ENCODE peak calls at places on chromosome 20, in seven cellular contexts. S is left lung, K is psoas muscle, C is cardiac muscle cell, H is cardiac fibroblast, J is left ventricle myocardium inferior, Q is prostate gland. O is an unnamed sample.

GRCh38 chr20:1734269-1734858 is 76.8 kb upstream of the SIRPG start:
- DNase-seq in S (no peak), K (no peak), C (no peak), H (no peak), J (no peak), Q (no peak), O (no peak)

GRCh38 chr20:20225325-20225724 is 142.6 kb upstream of the INSM1 start:
- DNase-seq in S (no peak), K (no peak), C (no peak), H (no peak), J (no peak), Q (no peak), O (no peak)

GRCh38 chr20:5825136-5825719 is 75.0 kb downstream of the SHLD1 start:
- DNase-seq in S (no peak), K (no peak), C (no peak), H (no peak), J (no peak), Q (no peak), O (no peak)

GRCh38 chr20:57389695-57390603 is 1.2 kb upstream of the RBM38 start:
- DNase-seq in S (peak; percentile 84), K (no peak), C (no peak), H (no peak), J (no peak), Q (no peak), O (no peak)

GRCh38 chr20:32535953-32536823 is 48.9 kb downstream of the NOL4L start:
- DNase-seq in S (peak; percentile 84), K (peak; percentile 50), C (peak; percentile 22), H (no peak), J (peak; percentile 48), Q (no peak), O (no peak)

GRCh38 chr20:4516851-4517250 is 204.9 kb upstream of the PRND start:
- DNase-seq in S (no peak), K (no peak), C (no peak), H (no peak), J (no peak), Q (no peak), O (no peak)

GRCh38 chr20:16708590-16708989 is 21.2 kb upstream of the SNRPB2 start:
- DNase-seq in S (no peak), K (no peak), C (no peak), H (no peak), J (no peak), Q (peak; percentile 63), O (no peak)

GRCh38 chr20:5608448-5609161 is 141.6 kb upstream of the SHLD1 start:
- DNase-seq in S (no peak), K (no peak), C (peak; percentile 53), H (peak; percentile 57), J (no peak), Q (no peak), O (peak; percentile 59)

GRCh38 chr20:16671753-16672152 is 58.1 kb upstream of the SNRPB2 start:
- DNase-seq in S (no peak), K (no peak), C (no peak), H (no peak), J (no peak), Q (no peak), O (no peak)

GRCh38 chr20:41393705-41394066 is 27.1 kb upstream of the EMILIN3 start:
- DNase-seq in S (no peak), K (no peak), C (no peak), H (no peak), J (no peak), Q (no peak), O (no peak)

GRCh38 chr20:54340667-54341081 is 132.8 kb downstream of the PFDN4 start:
- DNase-seq in S (no peak), K (no peak), C (peak; percentile 67), H (peak; percentile 49), J (no peak), Q (no peak), O (peak; percentile 35)

GRCh38 chr20:1876975-1877603 is 18.1 kb upstream of the SIRPA start:
- DNase-seq in S (no peak), K (no peak), C (no peak), H (no peak), J (no peak), Q (no peak), O (no peak)

GRCh38 chr20:6533828-6534388 is 233.6 kb upstream of the BMP2 start:
- DNase-seq in S (peak; percentile 35), K (no peak), C (peak; percentile 88), H (peak; percentile 67), J (no peak), Q (no peak), O (peak; percentile 90)

GRCh38 chr20:56373942-56374341 is 15.2 kb downstream of the FAM210B start:
- DNase-seq in S (no peak), K (no peak), C (peak; percentile 97), H (peak; percentile 96), J (no peak), Q (no peak), O (peak; percentile 96)

GRCh38 chr20:44948107-44948506 is 12.1 kb downstream of the TOMM34 start:
- DNase-seq in S (no peak), K (no peak), C (no peak), H (no peak), J (no peak), Q (no peak), O (no peak)

DNA sequence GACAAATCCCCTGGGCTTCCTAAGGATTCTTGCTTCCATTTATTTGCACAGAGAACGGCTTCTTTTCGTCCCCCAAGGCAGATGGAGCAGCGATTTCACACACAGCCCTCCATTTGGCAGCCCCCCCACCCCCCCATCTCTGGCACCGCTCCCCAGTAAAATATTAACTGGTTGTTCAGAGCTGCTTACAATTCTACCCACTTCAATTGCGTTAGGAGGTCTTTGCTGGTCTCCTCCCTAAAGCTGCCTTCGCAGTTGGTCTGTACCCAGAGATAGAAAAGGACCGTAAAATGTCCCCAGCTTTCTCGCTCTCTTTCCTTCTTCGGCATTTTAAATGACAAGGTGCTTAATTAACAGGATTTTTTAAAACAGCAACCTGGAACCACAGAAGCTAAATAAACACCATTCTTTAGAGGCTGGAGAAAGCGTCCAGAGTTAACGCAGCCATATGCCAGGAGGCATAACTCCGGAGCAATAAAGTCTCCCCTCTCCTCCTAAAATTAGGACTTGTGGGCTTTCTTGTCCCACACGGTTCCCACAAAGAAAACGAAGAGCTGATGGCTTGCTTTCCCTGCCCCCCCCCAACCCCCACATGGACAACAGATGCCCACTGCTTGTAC is 1.7 kb upstream of the ZMYND8 start:
- DNase-seq in S (no peak), K (no peak), C (no peak), H (no peak), J (no peak), Q (no peak), O (no peak)
- H3K4me3 ChIP-seq in S (no peak overlapping the region), K (peak overlapping the region; percentile 61), C (no peak overlapping the region), H (no peak overlapping the region), J (peak overlapping the region; percentile 35), Q (no peak overlapping the region), O (peak overlapping the region; percentile 3)

GRCh38 chr20:38806855-38807655 is 1.6 kb downstream of the PPP1R16B start:
- DNase-seq in S (no peak), K (no peak), C (no peak), H (no peak), J (no peak), Q (no peak), O (no peak)

GRCh38 chr20:38804243-38804642 is 1.3 kb upstream of the PPP1R16B start:
- DNase-seq in S (no peak), K (no peak), C (no peak), H (no peak), J (no peak), Q (no peak), O (no peak)

GRCh38 chr20:38804682-38805501 is 605 bp upstream of the PPP1R16B start:
- DNase-seq in S (no peak), K (peak; percentile 25), C (peak; percentile 40), H (peak; percentile 18), J (no peak), Q (no peak), O (no peak)

GRCh38 chr20:38805502-38805957 is at the start of gene PPP1R16B:
- DNase-seq in S (peak; percentile 87), K (peak; percentile 33), C (peak; percentile 23), H (no peak), J (peak; percentile 58), Q (no peak), O (no peak)

DNA sequence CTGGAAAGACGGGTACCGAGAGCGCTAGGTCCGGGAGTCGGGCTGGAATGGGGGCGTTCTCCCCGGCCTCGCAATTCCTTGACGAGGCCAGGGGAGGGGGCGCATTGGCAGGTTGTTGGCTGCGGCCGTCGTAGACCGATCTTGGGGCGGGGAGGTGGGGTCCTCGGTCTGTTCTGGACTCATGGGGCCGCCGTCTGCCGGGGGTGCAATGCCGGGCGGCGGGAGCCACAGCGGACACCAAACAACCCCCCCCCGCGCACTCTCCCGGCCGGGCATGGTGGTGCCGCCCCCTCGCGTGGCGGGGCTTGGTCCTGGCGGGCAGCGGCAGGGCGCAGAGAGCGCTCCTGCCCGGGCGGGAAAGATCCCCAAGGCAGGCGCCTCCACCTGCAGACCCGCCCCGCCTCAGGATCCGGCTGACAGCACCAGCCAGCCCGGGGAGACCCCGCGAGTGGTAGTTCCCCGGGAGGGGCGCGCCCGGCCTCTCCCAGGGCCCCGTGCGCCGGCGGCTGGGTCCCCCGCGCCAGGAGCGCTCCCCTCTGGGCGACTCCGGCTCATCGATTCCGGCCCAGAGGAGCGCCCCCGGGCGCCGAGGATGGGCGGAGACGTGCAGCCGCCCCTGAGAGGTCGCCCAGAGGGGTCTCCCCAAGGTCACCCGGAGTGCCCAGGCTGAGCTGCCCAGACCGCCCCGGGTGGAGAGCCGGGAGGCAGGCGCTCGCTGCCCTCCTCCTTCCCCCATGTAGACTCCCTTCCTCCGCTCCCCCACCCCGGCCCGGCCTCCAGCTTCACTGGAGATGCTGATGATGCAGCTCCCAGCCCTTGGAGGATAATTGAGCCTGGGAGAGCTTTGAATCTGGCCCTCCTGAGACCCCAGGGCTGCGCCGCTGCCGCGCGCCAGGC is 709 bp downstream of the PPP1R16B start:
- DNase-seq in S (peak; percentile 75), K (no peak), C (no peak), H (no peak), J (peak; percentile 18), Q (no peak), O (no peak)
- TF ChIP-seq CTCF in S (no peak), K (no peak), C (no peak), H (no peak), J (no peak), Q (no peak), O (no peak)

GRCh38 chr20:17968366-17969275 is at the start of the genes MGME1 and SNX5:
- DNase-seq in S (peak; percentile 100), K (peak; percentile 99), C (peak; percentile 100), H (peak; percentile 100), J (peak; percentile 100), Q (peak; percentile 99), O (peak; percentile 100)

GRCh38 chr20:17969884-17970409 is 1.1 kb downstream of the MGME1 start:
- DNase-seq in S (no peak), K (peak; percentile 26), C (peak; percentile 53), H (peak; percentile 54), J (no peak), Q (peak; percentile 22), O (peak; percentile 50)

GRCh38 chr20:17971571-17972013 is 2.8 kb downstream of the MGME1 start:
- DNase-seq in S (no peak), K (no peak), C (peak; percentile 63), H (peak; percentile 67), J (no peak), Q (no peak), O (peak; percentile 56)

GRCh38 chr20:17969276-17969883 is 562 bp downstream of the MGME1 start:
- DNase-seq in S (no peak), K (peak; percentile 40), C (peak; percentile 50), H (peak; percentile 53), J (no peak), Q (peak; percentile 42), O (peak; percentile 60)

GRCh38 chr20:17972121-17972520 is 3.3 kb downstream of the MGME1 start:
- DNase-seq in S (no peak), K (no peak), C (peak; percentile 40), H (no peak), J (no peak), Q (no peak), O (no peak)
- H3K4me3 ChIP-seq in S (no peak overlapping the region), K (peak overlapping the region; percentile 97), C (peak overlapping the region; percentile 95), H (no peak overlapping the region), J (peak overlapping the region; percentile 95), Q (no peak overlapping the region), O (peak overlapping the region; percentile 97)

GRCh38 chr20:62838511-62838910 is 21.7 kb downstream of the COL9A3 start:
- DNase-seq in S (peak; percentile 32), K (no peak), C (no peak), H (no peak), J (no peak), Q (no peak), O (no peak)
- TF ChIP-seq CTCF in S (no peak), K (no peak), C (no peak), H (no peak), J (no peak), Q (no peak), O (no peak)